ENCODE peak calls at places on chromosomes 1 and 21, in eight cellular contexts. F is uterus; I is naive B cell; K is CD4-positive, CD25-positive, alpha-beta regulatory T cell; U is NCI-H1436; W is heart right ventricle; A is left cardiac atrium; Q is GOT3. P is an unnamed sample.

GRCh38 chr1:48035371-48036141 is 38.4 kb upstream of the TRABD2B start:
- DNase-seq in F (no peak), I (no peak), K (no peak), U (no peak), W (no peak), A (no peak), Q (no peak), P (no peak)

GRCh38 chr1:172603816-172604215 is 55.1 kb upstream of the FASLG start:
- DNase-seq in F (no peak), I (no peak), K (no peak), U (no peak), W (no peak), A (no peak), Q (no peak), P (no peak)

GRCh38 chr21:38263493-38263892 is 6.7 kb downstream of the KCNJ15 start:
- DNase-seq in F (no peak), I (no peak), K (no peak), U (no peak), W (no peak), A (no peak), Q (no peak), P (no peak)

GRCh38 chr1:63523738-63524137 is 413 bp downstream of the EFCAB7 start:
- DNase-seq in F (no peak), I (no peak), K (no peak), U (no peak), W (no peak), A (no peak), Q (no peak), P (no peak)

GRCh38 chr1:223776075-223776814 is 63.9 kb downstream of the CAPN2 start:
- DNase-seq in F (no peak), I (no peak), K (no peak), U (no peak), W (no peak), A (peak), Q (no peak), P (no peak)

GRCh38 chr1:195908121-195908520 is 700.1 kb downstream of the KCNT2 start:
- DNase-seq in F (no peak), I (no peak), K (no peak), U (no peak), W (no peak), A (no peak), Q (no peak), P (no peak)

GRCh38 chr1:232767381-232768074 is 37.7 kb upstream of the MAP10 start:
- DNase-seq in F (peak), I (no peak), K (no peak), U (no peak), W (no peak), A (peak), Q (peak), P (no peak)

GRCh38 chr1:48498096-48498791 is 26.2 kb upstream of the SPATA6 start:
- DNase-seq in F (peak), I (peak), K (peak), U (peak), W (peak), A (peak), Q (peak), P (peak)

GRCh38 chr21:41766883-41767605 is at the start of gene RIPK4:
- DNase-seq in F (no peak), I (no peak), K (peak), U (peak), W (no peak), A (peak), Q (no peak), P (peak)

GRCh38 chr1:85244271-85245053 is 15.0 kb downstream of the C1orf52 start:
- DNase-seq in F (no peak), I (no peak), K (no peak), U (no peak), W (no peak), A (no peak), Q (no peak), P (no peak)

GRCh38 chr1:40096977-40097782 is at the start of gene PPT1:
- DNase-seq in F (peak), I (peak), K (peak), U (peak), W (peak), A (peak), Q (peak), P (peak)

GRCh38 chr1:229286099-229286766 is 15.3 kb downstream of the RAB4A start:
- DNase-seq in F (no peak), I (no peak), K (no peak), U (no peak), W (no peak), A (no peak), Q (no peak), P (no peak)

GRCh38 chr21:33769057-33769456 is 126.8 kb downstream of the ITSN1 start:
- DNase-seq in F (no peak), I (no peak), K (no peak), U (no peak), W (no peak), A (no peak), Q (no peak), P (no peak)

GRCh38 chr1:9494936-9495758 is 44.1 kb upstream of the SLC25A33 start:
- DNase-seq in F (peak), I (peak), K (peak), U (peak), W (peak), A (peak), Q (no peak), P (no peak)